ENCODE peak calls at places on chromosomes 4 and X, in eight cellular contexts. G is GM23338, F is hepatocyte, N is neuronal stem cell, Q is OCI-LY7, A is neural progenitor cell, X is fibroblast of lung, Z is IMR-90. E is an unnamed sample.

GRCh38 chr4:68732653-68733466 is 62.4 kb upstream of the UGT2B15 start:
- DNase-seq in G (no peak), Z (no peak), Q (no peak), F (peak; percentile 77), A (peak; percentile 13), X (no peak), N (peak; percentile 2), E (no peak)

GRCh38 chr4:7941111-7942018 is 1.7 kb upstream of the AFAP1 start:
- DNase-seq in F (no peak), N (no peak), A (no peak), Q (no peak), G (peak; percentile 80), Z (no peak), X (peak; percentile 44), E (no peak)

GRCh38 chrX:121456315-121456714 is 408.9 kb downstream of the GLUD2 start:
- DNase-seq in N (no peak), Q (peak; percentile 61), X (no peak), F (no peak), Z (no peak), A (no peak), G (no peak), E (no peak)

GRCh38 chrX:74534569-74535038 is 79.8 kb downstream of the RLIM start:
- DNase-seq in F (no peak), G (no peak), Q (no peak), X (peak; percentile 6), N (no peak), Z (peak; percentile 53), A (no peak), E (no peak)

GRCh38 chr4:84920591-84920990 is 45.9 kb downstream of the WDFY3 start:
- DNase-seq in G (no peak), N (no peak), X (peak; percentile 88), Z (peak; percentile 78), A (no peak), Q (no peak), F (no peak), E (no peak)

GRCh38 chr4:156948738-156949137 is 22.9 kb downstream of the PDGFC start:
- DNase-seq in Z (no peak), N (no peak), A (no peak), F (no peak), X (no peak), Q (no peak), G (no peak), E (no peak)

GRCh38 chr4:76688737-76689078 is 209.2 kb downstream of the SOWAHB start:
- DNase-seq in X (no peak), G (peak; percentile 44), Z (peak; percentile 38), A (peak; percentile 42), N (no peak), Q (no peak), F (no peak), E (no peak)

GRCh38 chr4:101366331-101366730 is 19.0 kb upstream of the PPP3CA start:
- DNase-seq in A (no peak), Z (peak; percentile 54), F (no peak), X (peak; percentile 23), G (no peak), N (no peak), Q (no peak), E (no peak)

GRCh38 chr4:140720387-140721087 is 35.6 kb downstream of the TBC1D9 start:
- DNase-seq in F (no peak), N (no peak), X (no peak), Q (peak; percentile 37), G (no peak), A (no peak), Z (no peak), E (no peak)

GRCh38 chrX:151825927-151826471 is 86.7 kb upstream of the MAGEA4 start:
- DNase-seq in Z (peak; percentile 1), A (no peak), F (peak; percentile 23), X (peak; percentile 72), Q (no peak), G (peak; percentile 0), N (no peak), E (no peak)

GRCh38 chr4:77833158-77833724 is 14.1 kb upstream of the CNOT6L start:
- DNase-seq in Z (no peak), G (no peak), N (no peak), X (no peak), F (no peak), A (no peak), Q (no peak), E (no peak)

GRCh38 chrX:51614353-51614752 is 4.4 kb downstream of the CENPVL3 start:
- DNase-seq in X (peak; percentile 60), G (peak; percentile 70), F (peak; percentile 46), N (no peak), Q (peak; percentile 51), A (peak; percentile 56), Z (peak; percentile 59), E (no peak)

DNA sequence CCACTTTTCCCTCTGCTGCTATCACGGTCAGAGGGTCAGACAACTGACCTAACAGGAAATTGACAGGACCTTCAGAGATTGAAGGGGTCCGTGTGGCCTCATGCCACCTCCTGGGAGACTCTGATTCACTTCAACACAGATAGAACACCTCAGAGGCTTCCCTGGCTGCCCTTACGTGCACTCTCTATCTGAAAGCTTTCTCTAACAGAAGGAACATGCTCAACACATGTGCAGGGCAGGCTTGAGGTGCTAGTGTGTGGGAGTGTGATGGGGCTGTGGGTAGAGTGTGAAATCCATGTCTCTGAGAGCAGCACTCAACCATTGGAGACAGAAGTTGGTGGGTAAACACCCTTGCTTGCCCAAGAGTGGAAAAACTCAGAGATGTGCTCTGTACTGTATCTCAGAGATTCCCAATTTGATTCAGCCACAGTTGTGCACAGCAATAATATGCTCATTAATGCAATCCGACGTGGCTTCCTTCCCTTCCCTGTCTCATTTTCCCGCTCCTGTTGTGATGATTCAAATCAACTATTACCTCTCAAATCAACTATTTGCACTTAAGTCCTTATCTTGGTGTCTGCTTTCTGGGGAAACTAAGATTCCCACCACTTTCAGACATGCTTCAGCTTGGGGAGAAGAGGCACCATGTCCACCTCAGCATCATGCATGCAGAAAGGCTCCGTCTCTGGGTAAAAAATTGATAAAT is 62.0 kb upstream of the MAGEB2 start:
- DNase-seq in X (no peak), N (no peak), G (no peak), F (no peak), A (no peak), Q (no peak), Z (no peak), E (no peak)
- H3K27ac ChIP-seq in X (no peak overlapping the region), N (no peak overlapping the region), G (no peak overlapping the region), F (no peak overlapping the region), A (no peak overlapping the region), Q (no peak overlapping the region), Z (no peak overlapping the region), E (no peak overlapping the region)

GRCh38 chr4:9964884-9965283 is 56.4 kb downstream of the SLC2A9 start:
- DNase-seq in N (no peak), Z (no peak), Q (no peak), G (no peak), F (no peak), A (no peak), X (no peak), E (no peak)

GRCh38 chr4:9968472-9968871 is 52.8 kb downstream of the SLC2A9 start:
- DNase-seq in Z (peak; percentile 65), G (no peak), F (no peak), A (no peak), Q (no peak), X (peak; percentile 29), N (no peak), E (no peak)

GRCh38 chr4:9963328-9963727 is 58.0 kb downstream of the SLC2A9 start:
- DNase-seq in X (no peak), A (no peak), N (no peak), F (no peak), Z (no peak), Q (no peak), G (no peak), E (no peak)

GRCh38 chr4:9962611-9963314 is 58.5 kb downstream of the SLC2A9 start:
- DNase-seq in Z (no peak), F (peak; percentile 1), A (no peak), G (no peak), X (no peak), Q (no peak), N (no peak), E (no peak)
- H2AFZ ChIP-seq in Z (no peak overlapping the region), F (no peak overlapping the region), A (no peak overlapping the region), G (no peak overlapping the region), X (no peak overlapping the region), Q (no peak overlapping the region), N (no peak overlapping the region), E (no peak overlapping the region)

GRCh38 chrX:15328821-15329220 is 6.5 kb downstream of the PIGA start:
- DNase-seq in Q (no peak), F (no peak), G (no peak), A (no peak), X (no peak), Z (no peak), N (no peak), E (no peak)

GRCh38 chrX:15322472-15322871 is 7.0 kb upstream of the ASB11 start:
- DNase-seq in Q (no peak), A (no peak), G (no peak), X (no peak), F (no peak), Z (no peak), N (no peak), E (no peak)

GRCh38 chrX:15328131-15328530 is 7.2 kb downstream of the PIGA start:
- DNase-seq in A (no peak), Q (no peak), Z (no peak), F (no peak), X (no peak), N (no peak), G (no peak), E (no peak)
- H3K36me3 ChIP-seq in A (no peaks in the 10 kb centered on the region), Q (peaks cover 44% of the 10 kb centered on the region), Z (no peaks in the 10 kb centered on the region), F (no peaks in the 10 kb centered on the region), X (no peaks in the 10 kb centered on the region), N (peaks cover 62% of the 10 kb centered on the region), G (no peaks in the 10 kb centered on the region), E (peaks cover 3% of the 10 kb centered on the region)

GRCh38 chr4:70980196-70980595 is 13.3 kb upstream of the DCK start:
- DNase-seq in N (no peak), A (no peak), F (no peak), Q (no peak), X (no peak), Z (no peak), G (no peak), E (no peak)
- H3K27ac ChIP-seq in N (no peak overlapping the region), A (no peak overlapping the region), F (no peak overlapping the region), Q (peak overlapping the region; percentile 25), X (no peak overlapping the region), Z (no peak overlapping the region), G (no peak overlapping the region), E (no peak overlapping the region)

E was measured in keratinocyte.